ENCODE peak calls at places on chromosomes 16 and 17, in four cellular contexts. One of them, this sample, is unnamed.

GRCh38 chr16:68719993-68720489 is 17.1 kb upstream of the CDH1 start:
- DNase-seq in HCT116: no peak
- DNase-seq in SK-N-SH: no peak
- DNase-seq in GM12878: peak; percentile 89
- DNase-seq in this sample: no peak

GRCh38 chr17:77999413-78000173 is 41.1 kb downstream of the TNRC6C start:
- DNase-seq in HCT116: peak; percentile 33
- DNase-seq in SK-N-SH: no peak
- DNase-seq in GM12878: no peak
- DNase-seq in this sample: no peak

GRCh38 chr17:44832821-44833220 is 2.7 kb upstream of the GJC1 start:
- DNase-seq in GM12878: no peak
- DNase-seq in SK-N-SH: no peak
- DNase-seq in HCT116: no peak
- DNase-seq in this sample: no peak

GRCh38 chr17:32784113-32784512 is 92.8 kb downstream of the MYO1D start:
- DNase-seq in GM12878: no peak
- DNase-seq in SK-N-SH: no peak
- DNase-seq in HCT116: no peak
- DNase-seq in this sample: no peak

GRCh38 chr16:50166511-50167500 is 13.7 kb downstream of the TENT4B start:
- DNase-seq in SK-N-SH: no peak
- DNase-seq in GM12878: no peak
- DNase-seq in HCT116: no peak
- DNase-seq in this sample: no peak

GRCh38 chr17:9900019-9900594 is 5.0 kb downstream of the RCVRN start:
- DNase-seq in GM12878: no peak
- DNase-seq in SK-N-SH: no peak
- DNase-seq in HCT116: no peak
- DNase-seq in this sample: no peak

GRCh38 chr16:72013389-72013788 is 4.8 kb downstream of the DHODH start:
- DNase-seq in GM12878: no peak
- DNase-seq in HCT116: no peak
- DNase-seq in SK-N-SH: no peak
- DNase-seq in this sample: no peak

GRCh38 chr17:62064029-62064790 is 868 bp downstream of the MED13 start:
- DNase-seq in GM12878: no peak
- DNase-seq in SK-N-SH: no peak
- DNase-seq in HCT116: no peak
- DNase-seq in this sample: no peak

GRCh38 chr17:82241926-82242697 is 13.3 kb downstream of the SLC16A3 start:
- DNase-seq in HCT116: no peak
- DNase-seq in SK-N-SH: peak; percentile 83
- DNase-seq in GM12878: no peak
- DNase-seq in this sample: no peak

GRCh38 chr17:59365383-59365981 is 34.0 kb downstream of the YPEL2 start:
- DNase-seq in HCT116: no peak
- DNase-seq in GM12878: no peak
- DNase-seq in SK-N-SH: peak; percentile 48
- DNase-seq in this sample: no peak

GRCh38 chr17:5563451-5563850 is 20.9 kb downstream of the NLRP1 start:
- DNase-seq in GM12878: no peak
- DNase-seq in SK-N-SH: no peak
- DNase-seq in HCT116: no peak
- DNase-seq in this sample: no peak

GRCh38 chr17:81792675-81793615 is 11.0 kb upstream of the GCGR start:
- DNase-seq in HCT116: no peak
- DNase-seq in SK-N-SH: no peak
- DNase-seq in GM12878: no peak
- DNase-seq in this sample: no peak

GRCh38 chr16:69073181-69073669 is 32.2 kb upstream of the HAS3 start:
- DNase-seq in SK-N-SH: no peak
- DNase-seq in HCT116: peak; percentile 93
- DNase-seq in GM12878: no peak
- DNase-seq in this sample: no peak

GRCh38 chr16:56350491-56351405 is 74.6 kb downstream of the AMFR start:
- DNase-seq in SK-N-SH: no peak
- DNase-seq in GM12878: no peak
- DNase-seq in HCT116: no peak
- DNase-seq in this sample: no peak

GRCh38 chr17:4743216-4743615 is 3.5 kb upstream of the CXCL16 start:
- DNase-seq in SK-N-SH: no peak
- DNase-seq in HCT116: no peak
- DNase-seq in GM12878: no peak
- DNase-seq in this sample: no peak

GRCh38 chr17:53137919-53138318 is 684.8 kb upstream of the KIF2B start:
- DNase-seq in SK-N-SH: no peak
- DNase-seq in GM12878: no peak
- DNase-seq in HCT116: no peak
- DNase-seq in this sample: no peak

GRCh38 chr17:37060094-37060493 is 111.3 kb downstream of the AATF start:
- DNase-seq in SK-N-SH: no peak
- DNase-seq in GM12878: no peak
- DNase-seq in HCT116: no peak
- DNase-seq in this sample: no peak

GRCh38 chr17:43338886-43339516 is 59.8 kb upstream of the ARL4D start:
- DNase-seq in SK-N-SH: no peak
- DNase-seq in HCT116: no peak
- DNase-seq in GM12878: no peak
- DNase-seq in this sample: no peak

GRCh38 chr17:13320046-13320785 is 281.5 kb downstream of the HS3ST3A1 start:
- DNase-seq in GM12878: no peak
- DNase-seq in HCT116: no peak
- DNase-seq in SK-N-SH: no peak
- DNase-seq in this sample: no peak

GRCh38 chr17:78935419-78936323 is 10.5 kb upstream of the TIMP2 start:
- DNase-seq in SK-N-SH: peak; percentile 97
- DNase-seq in HCT116: no peak
- DNase-seq in GM12878: no peak
- DNase-seq in this sample: no peak

GRCh38 chr17:19978206-19978802 is 676 bp upstream of the AKAP10 start:
- DNase-seq in GM12878: peak; percentile 13
- DNase-seq in HCT116: no peak
- DNase-seq in SK-N-SH: no peak
- DNase-seq in this sample: no peak

GRCh38 chr16:54630284-54630967 is 300.2 kb upstream of the IRX5 start:
- DNase-seq in GM12878: no peak
- DNase-seq in SK-N-SH: no peak
- DNase-seq in HCT116: no peak
- DNase-seq in this sample: no peak

GRCh38 chr16:4524571-4524970 is 14.0 kb downstream of the CDIP1 start:
- DNase-seq in SK-N-SH: no peak
- DNase-seq in HCT116: no peak
- DNase-seq in GM12878: no peak
- DNase-seq in this sample: no peak

GRCh38 chr16:77679901-77680300 is 42.4 kb upstream of the NUDT7 start:
- DNase-seq in HCT116: peak; percentile 8
- DNase-seq in SK-N-SH: no peak
- DNase-seq in GM12878: no peak
- DNase-seq in this sample: no peak
- TF ChIP-seq YY1 in HCT116: no peak
- TF ChIP-seq YY1 in SK-N-SH: no peak
- TF ChIP-seq YY1 in GM12878: no peak
- TF ChIP-seq YY1 in this sample: no peak

DNA sequence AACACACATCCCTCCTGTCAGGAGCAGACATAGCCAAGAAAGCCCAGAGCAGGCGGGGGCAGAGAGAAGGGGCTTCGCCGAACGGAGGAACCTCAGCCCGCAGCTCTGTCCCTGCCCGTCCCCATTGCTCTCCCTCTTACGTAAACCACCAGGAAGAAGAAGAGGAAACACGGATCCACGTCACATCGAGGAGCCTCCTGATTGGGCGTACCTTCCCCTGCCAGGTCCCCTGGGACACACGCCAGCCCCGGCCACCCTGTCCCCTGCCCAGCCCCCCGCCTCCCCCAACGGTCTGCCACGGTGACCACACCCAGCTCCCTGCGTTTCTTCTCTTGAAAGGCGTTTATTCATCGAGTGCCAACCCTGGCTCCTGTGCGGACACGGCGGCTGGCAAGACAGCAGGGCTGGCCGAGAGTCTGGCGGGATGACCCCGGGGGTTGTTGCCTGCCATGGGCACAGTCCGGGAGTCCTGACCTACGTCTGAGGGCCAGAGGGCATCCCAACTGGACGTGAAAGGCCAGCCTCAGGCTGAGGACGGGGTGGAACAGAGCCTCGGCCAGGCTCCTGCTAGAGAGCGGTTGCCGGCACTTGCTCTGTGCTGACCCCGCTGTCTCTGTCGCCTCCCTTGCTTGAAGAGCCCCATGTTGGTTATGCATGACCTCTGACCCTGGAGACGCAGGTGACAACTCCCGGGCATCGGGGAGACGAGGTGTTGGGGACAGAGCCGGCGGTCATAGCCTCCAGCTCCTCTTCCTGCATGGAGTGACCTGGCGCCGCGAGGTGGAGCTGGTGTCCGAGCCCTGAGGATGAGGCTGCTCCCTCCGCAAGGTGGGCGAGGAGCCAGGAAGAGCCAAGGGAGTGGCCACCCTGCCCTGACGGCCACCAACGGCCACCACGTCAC is 40.6 kb upstream of the ACSF3 start:
- DNase-seq in HCT116: peak; percentile 92
- DNase-seq in GM12878: no peak
- DNase-seq in SK-N-SH: peak; percentile 90
- DNase-seq in this sample: no peak
- TF ChIP-seq YY1 in HCT116: peak; percentile 81
- TF ChIP-seq YY1 in GM12878: no peak
- TF ChIP-seq YY1 in SK-N-SH: no peak
- TF ChIP-seq YY1 in this sample: no peak

DNA sequence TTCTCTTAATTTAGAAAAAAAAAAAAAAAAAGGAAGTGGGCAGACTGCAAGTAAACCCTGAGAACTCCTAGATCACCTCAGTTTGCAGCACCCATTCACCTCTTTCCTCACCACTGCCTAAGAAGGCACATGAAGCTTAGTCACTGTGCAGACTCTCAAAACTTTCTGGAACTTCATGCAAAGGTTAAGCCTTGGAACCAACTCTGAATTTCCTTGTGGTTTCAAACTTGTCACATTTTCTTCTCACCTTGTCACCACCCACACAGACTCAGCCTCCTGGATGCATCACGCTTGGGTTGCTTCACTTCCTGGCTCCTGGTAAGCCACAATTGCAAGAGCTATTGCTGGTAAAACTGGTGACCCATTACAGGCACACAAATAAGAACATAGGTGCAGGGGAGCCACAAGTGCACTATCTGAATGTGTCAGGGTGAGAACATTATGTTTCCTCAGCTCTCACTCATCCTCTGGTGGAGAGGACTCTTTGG is 15.0 kb upstream of the CPD start:
- DNase-seq in HCT116: no peak
- DNase-seq in GM12878: peak; percentile 99
- DNase-seq in SK-N-SH: no peak
- DNase-seq in this sample: no peak
- TF ChIP-seq YY1 in HCT116: no peak
- TF ChIP-seq YY1 in GM12878: no peak
- TF ChIP-seq YY1 in SK-N-SH: no peak
- TF ChIP-seq YY1 in this sample: no peak

GRCh38 chr16:89536886-89537548 is 23.5 kb upstream of the RPL13 start:
- DNase-seq in GM12878: no peak
- DNase-seq in HCT116: no peak
- DNase-seq in SK-N-SH: no peak
- DNase-seq in this sample: no peak

GRCh38 chr16:89531821-89532526 is 23.8 kb downstream of the SPG7 start:
- DNase-seq in GM12878: no peak
- DNase-seq in HCT116: no peak
- DNase-seq in SK-N-SH: no peak
- DNase-seq in this sample: no peak

GRCh38 chr16:89537549-89537925 is 22.9 kb upstream of the RPL13 start:
- DNase-seq in HCT116: no peak
- DNase-seq in GM12878: no peak
- DNase-seq in SK-N-SH: no peak
- DNase-seq in this sample: no peak

GRCh38 chr16:89536371-89536770 is 24.1 kb upstream of the RPL13 start:
- DNase-seq in HCT116: no peak
- DNase-seq in GM12878: no peak
- DNase-seq in SK-N-SH: no peak
- DNase-seq in this sample: no peak

GRCh38 chr16:89534147-89534788 is 26.1 kb downstream of the SPG7 start:
- DNase-seq in GM12878: no peak
- DNase-seq in SK-N-SH: no peak
- DNase-seq in HCT116: no peak
- DNase-seq in this sample: no peak
- TF ChIP-seq YY1 in GM12878: no peak
- TF ChIP-seq YY1 in SK-N-SH: no peak
- TF ChIP-seq YY1 in HCT116: no peak
- TF ChIP-seq YY1 in this sample: no peak

DNA sequence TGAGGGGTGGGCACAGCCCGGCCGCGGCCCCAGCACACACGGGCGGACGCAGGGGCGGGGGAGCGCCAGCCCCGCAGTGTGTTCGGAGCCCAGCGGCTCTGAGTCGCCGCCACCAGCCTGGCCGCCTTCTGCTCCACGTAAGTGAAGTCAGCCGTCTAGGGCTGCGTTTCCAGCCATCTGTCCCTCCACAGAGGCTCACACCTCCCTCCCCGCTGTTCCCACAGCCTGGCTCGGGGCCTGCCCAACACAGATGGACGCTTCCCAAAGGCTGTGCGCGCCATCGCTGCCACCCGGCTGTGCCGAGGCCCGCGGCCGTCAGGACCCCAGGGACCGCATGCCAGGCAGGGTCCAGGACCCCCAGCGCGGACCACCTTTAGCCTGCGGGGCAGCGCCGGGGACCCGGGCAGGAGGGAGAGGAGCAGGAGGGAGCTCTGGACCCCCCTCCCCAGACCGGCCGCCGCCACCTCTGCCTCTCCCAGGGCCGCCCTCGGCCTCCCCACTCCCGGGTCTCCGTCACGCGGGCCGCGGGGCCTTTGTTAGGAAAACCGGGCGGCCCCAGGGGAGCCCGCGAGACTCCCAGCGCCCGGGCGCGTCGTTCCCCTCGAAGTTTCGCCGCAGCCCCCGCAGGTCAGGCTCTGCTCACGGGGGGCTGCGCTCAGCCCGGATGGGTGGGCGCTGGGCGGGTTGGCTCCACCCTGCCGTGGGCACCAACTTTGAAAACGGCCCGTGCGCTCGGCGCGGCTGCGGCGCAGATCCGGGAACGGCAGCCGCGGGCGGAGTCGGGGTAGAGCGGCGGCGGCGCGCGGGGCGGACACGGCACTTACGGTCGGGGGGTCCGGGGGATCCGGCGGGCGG is 36.6 kb downstream of the CBFA2T3 start:
- DNase-seq in HCT116: no peak
- DNase-seq in SK-N-SH: peak; percentile 63
- DNase-seq in GM12878: no peak
- DNase-seq in this sample: no peak
- TF ChIP-seq YY1 in HCT116: no peak
- TF ChIP-seq YY1 in SK-N-SH: no peak
- TF ChIP-seq YY1 in GM12878: no peak
- TF ChIP-seq YY1 in this sample: no peak

This sample was measured in NT2/D1.